ENCODE peak calls at places on chromosomes 6 and 20, in five cellular contexts. C is heart right ventricle, U is astrocyte of the cerebellum, D is tibial artery, A is mucosa of descending colon. Q is an unnamed sample.

GRCh38 chr6:42163941-42164340 is 9.2 kb upstream of the GUCA1A start:
- DNase-seq in C (no peak), U (no peak), D (no peak), A (no peak), Q (no peak)

GRCh38 chr6:163707385-163708355 is 293.2 kb downstream of the QKI start:
- DNase-seq in C (no peak), U (no peak), D (no peak), A (no peak), Q (peak; percentile 77)

GRCh38 chr6:145736854-145737181 is 1.5 kb upstream of the EPM2A start:
- DNase-seq in C (no peak), U (peak; percentile 24), D (no peak), A (no peak), Q (no peak)

GRCh38 chr6:153129873-153130514 is 1.1 kb downstream of the RGS17 start:
- DNase-seq in C (no peak), U (no peak), D (no peak), A (no peak), Q (no peak)

GRCh38 chr20:20367681-20368413 is at the start of gene INSM1:
- DNase-seq in C (no peak), U (no peak), D (no peak), A (peak; percentile 37), Q (no peak)

GRCh38 chr6:168126566-168127383 is 47.8 kb upstream of the FRMD1 start:
- DNase-seq in C (no peak), U (no peak), D (no peak), A (no peak), Q (no peak)

GRCh38 chr6:72944660-72945059 is 280.6 kb downstream of the KHDC1L start:
- DNase-seq in C (no peak), U (no peak), D (no peak), A (no peak), Q (no peak)

GRCh38 chr20:7841291-7841966 is 98.8 kb downstream of the HAO1 start:
- DNase-seq in C (no peak), U (peak; percentile 4), D (peak; percentile 30), A (no peak), Q (no peak)

GRCh38 chr6:68639826-68640505 is 4.9 kb downstream of the ADGRB3 start:
- DNase-seq in C (no peak), U (no peak), D (no peak), A (no peak), Q (no peak)

GRCh38 chr20:36847009-36847709 is 28.8 kb upstream of the TLDC2 start:
- DNase-seq in C (peak; percentile 78), U (peak; percentile 60), D (peak; percentile 89), A (no peak), Q (no peak)

GRCh38 chr6:170433163-170434095 is 119.7 kb downstream of the PSMB1 start:
- DNase-seq in C (no peak), U (no peak), D (no peak), A (no peak), Q (no peak)

GRCh38 chr6:16322666-16323312 is 84.4 kb downstream of the GMPR start:
- DNase-seq in C (peak; percentile 49), U (peak; percentile 59), D (peak; percentile 58), A (peak; percentile 58), Q (peak; percentile 80)

GRCh38 chr6:7673063-7673536 is 52.8 kb upstream of the BMP6 start:
- DNase-seq in C (peak; percentile 49), U (no peak), D (peak; percentile 29), A (peak; percentile 73), Q (peak; percentile 24)

GRCh38 chr6:29850011-29850553 is 22.5 kb downstream of the HLA-G start:
- DNase-seq in C (no peak), U (no peak), D (peak; percentile 30), A (no peak), Q (no peak)

GRCh38 chr6:39060467-39061160 is 12.0 kb downstream of the GLP1R start:
- DNase-seq in C (no peak), U (no peak), D (no peak), A (no peak), Q (no peak)

GRCh38 chr6:121830759-121831158 is 395.3 kb downstream of the GJA1 start:
- DNase-seq in C (no peak), U (no peak), D (no peak), A (no peak), Q (no peak)

GRCh38 chr6:164008902-164009301 is 594.4 kb downstream of the QKI start:
- DNase-seq in C (no peak), U (no peak), D (no peak), A (no peak), Q (no peak)

GRCh38 chr20:24461848-24462247 is 7.6 kb upstream of the SYNDIG1 start:
- DNase-seq in C (no peak), U (no peak), D (no peak), A (no peak), Q (no peak)

GRCh38 chr6:106557837-106558236 is 71.5 kb downstream of the RTN4IP1 start:
- DNase-seq in C (no peak), U (no peak), D (no peak), A (no peak), Q (no peak)

GRCh38 chr6:106553440-106553839 is 75.9 kb downstream of the RTN4IP1 start:
- DNase-seq in C (no peak), U (no peak), D (no peak), A (no peak), Q (peak; percentile 37)

GRCh38 chr6:106558364-106558763 is 70.9 kb downstream of the RTN4IP1 start:
- DNase-seq in C (no peak), U (no peak), D (no peak), A (no peak), Q (no peak)

GRCh38 chr6:106555767-106556166 is 73.5 kb downstream of the RTN4IP1 start:
- DNase-seq in C (no peak), U (no peak), D (no peak), A (no peak), Q (no peak)

DNA sequence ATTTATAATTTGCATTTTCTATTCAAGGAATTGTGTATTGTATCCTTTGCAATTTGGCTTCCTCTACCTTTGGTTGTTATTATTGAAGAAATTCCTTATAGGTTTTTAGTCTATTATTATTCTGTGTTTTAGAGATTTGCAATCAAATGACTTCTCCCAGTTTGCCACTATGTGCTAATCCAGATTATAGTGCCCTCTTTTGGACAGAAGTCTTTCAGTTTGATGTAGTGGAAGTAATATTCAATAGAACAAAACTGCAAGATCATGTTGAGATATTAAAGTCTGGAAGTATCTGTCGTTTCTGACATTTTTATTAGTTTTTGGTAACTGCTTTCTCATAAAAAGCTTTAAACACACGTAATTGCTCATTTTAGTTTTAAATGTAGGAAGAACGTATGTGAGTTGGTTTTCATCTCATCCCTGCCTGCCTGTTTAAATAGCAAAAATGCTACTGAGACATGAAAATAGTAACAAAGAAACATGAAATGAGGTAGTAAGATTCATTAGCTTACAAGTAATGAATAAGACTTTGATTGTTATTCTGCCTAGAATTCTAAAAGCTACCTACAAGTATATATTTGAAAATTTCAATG is 72.8 kb downstream of the RTN4IP1 start:
- DNase-seq in C (no peak), U (peak; percentile 35), D (no peak), A (no peak), Q (no peak)
- TF ChIP-seq CTCF in C (peak; percentile 50), U (peak; percentile 40), D (no peak), A (no peak), Q (no peak)

GRCh38 chr6:143745160-143746133 is 67.7 kb downstream of the PHACTR2 start:
- DNase-seq in C (no peak), U (peak; percentile 80), D (no peak), A (no peak), Q (no peak)

GRCh38 chr6:143744593-143745151 is 66.9 kb downstream of the PHACTR2 start:
- DNase-seq in C (no peak), U (no peak), D (no peak), A (peak; percentile 58), Q (no peak)

GRCh38 chr6:143747347-143747842 is 69.6 kb downstream of the PHACTR2 start:
- DNase-seq in C (no peak), U (no peak), D (no peak), A (no peak), Q (no peak)

GRCh38 chr6:143743256-143744166 is 65.7 kb downstream of the PHACTR2 start:
- DNase-seq in C (no peak), U (peak; percentile 27), D (no peak), A (no peak), Q (no peak)

GRCh38 chr6:143746202-143747119 is 68.7 kb downstream of the PHACTR2 start:
- DNase-seq in C (no peak), U (no peak), D (no peak), A (no peak), Q (no peak)
- H3K4me3 ChIP-seq in C (peak overlapping the region; percentile 2), U (no peak overlapping the region), D (peak overlapping the region; percentile 24), A (no peak overlapping the region), Q (no peak overlapping the region)

GRCh38 chr6:70312165-70312564 is 9.3 kb upstream of the COL9A1 start:
- DNase-seq in C (no peak), U (peak; percentile 97), D (no peak), A (no peak), Q (peak; percentile 51)

GRCh38 chr6:70315096-70315751 is 12.3 kb upstream of the COL9A1 start:
- DNase-seq in C (no peak), U (no peak), D (no peak), A (no peak), Q (no peak)

GRCh38 chr6:70307008-70307407 is 4.1 kb upstream of the COL9A1 start:
- DNase-seq in C (no peak), U (no peak), D (no peak), A (no peak), Q (no peak)

GRCh38 chr6:70314240-70314639 is 11.4 kb upstream of the COL9A1 start:
- DNase-seq in C (no peak), U (no peak), D (no peak), A (no peak), Q (no peak)

DNA sequence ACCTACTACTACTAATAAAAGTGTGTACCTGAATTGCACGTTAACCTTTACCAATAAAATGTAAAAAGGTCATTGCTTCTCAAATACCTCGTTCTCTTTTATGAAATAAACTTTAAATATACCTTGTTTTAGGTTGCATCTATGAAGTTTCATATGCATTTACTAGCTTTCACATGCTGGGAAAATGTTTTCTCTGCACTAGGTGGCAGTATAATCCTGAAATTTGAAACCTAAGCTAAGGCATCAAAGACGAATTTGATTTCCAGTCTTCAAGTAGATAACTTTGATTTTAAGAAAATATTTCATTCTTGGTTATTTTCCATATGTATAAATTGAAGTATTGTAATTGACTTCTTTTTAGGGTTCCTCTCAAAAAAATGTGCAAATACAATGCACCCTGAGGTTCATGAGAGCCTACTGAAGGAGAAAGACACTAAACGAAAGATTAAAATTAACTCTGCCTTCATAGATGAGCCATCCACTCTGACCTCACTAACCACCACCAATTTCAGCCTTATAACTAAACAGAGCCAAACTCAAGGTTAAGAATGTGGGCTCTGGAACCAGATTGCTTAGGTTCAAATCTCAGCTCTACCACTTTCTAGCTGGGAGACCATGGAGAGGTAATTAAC is 7.3 kb upstream of the COL9A1 start:
- DNase-seq in C (no peak), U (peak; percentile 31), D (no peak), A (no peak), Q (peak; percentile 52)
- TF ChIP-seq CTCF in C (peak; percentile 74), U (peak; percentile 54), D (peak; percentile 31), A (peak; percentile 27), Q (peak; percentile 40)

GRCh38 chr20:47335251-47336012 is 21.1 kb downstream of the ZMYND8 start:
- DNase-seq in C (no peak), U (no peak), D (no peak), A (no peak), Q (no peak)

GRCh38 chr20:47332381-47333206 is 23.9 kb downstream of the ZMYND8 start:
- DNase-seq in C (no peak), U (no peak), D (no peak), A (no peak), Q (no peak)

GRCh38 chr20:47330933-47331708 is 25.4 kb downstream of the ZMYND8 start:
- DNase-seq in C (no peak), U (no peak), D (no peak), A (no peak), Q (no peak)

GRCh38 chr20:47336013-47336754 is 20.3 kb downstream of the ZMYND8 start:
- DNase-seq in C (peak; percentile 28), U (peak; percentile 77), D (peak; percentile 62), A (peak; percentile 40), Q (no peak)

GRCh38 chr20:47334022-47334551 is 22.4 kb downstream of the ZMYND8 start:
- DNase-seq in C (no peak), U (peak; percentile 75), D (no peak), A (no peak), Q (no peak)
- H3K4me3 ChIP-seq in C (no peak overlapping the region), U (no peak overlapping the region), D (no peak overlapping the region), A (no peak overlapping the region), Q (no peak overlapping the region)